ENCODE peak calls at places on chromosomes 11 and 22, in ten cellular contexts. E is CD8-positive, alpha-beta T cell; Y is tibial artery; C is PC-9; J is substantia nigra; N is endodermal cell; Z is neuronal stem cell; K is tibial nerve; D is H1; H is kidney. W is an unnamed sample.

GRCh38 chr11:121790435-121790834 is 325.6 kb downstream of the BLID start:
- DNase-seq in E (no peak), Y (no peak), C (peak; percentile 10), J (no peak), N (no peak), Z (no peak), K (no peak), D (no peak), H (no peak), W (no peak)

GRCh38 chr22:49925525-49926128 is 7.2 kb downstream of the CRELD2 start:
- DNase-seq in E (peak; percentile 85), Y (no peak), C (no peak), J (no peak), N (no peak), Z (no peak), K (no peak), D (no peak), H (peak; percentile 77), W (no peak)

GRCh38 chr11:106288057-106288456 is 210.6 kb downstream of the AASDHPPT start:
- DNase-seq in E (no peak), Y (no peak), C (no peak), J (no peak), N (no peak), Z (no peak), K (no peak), D (no peak), H (no peak), W (no peak)

GRCh38 chr22:16563555-16564520 is 28.8 kb downstream of the CCT8L2 start:
- DNase-seq in E (no peak), Y (no peak), C (no peak), J (no peak), N (no peak), Z (no peak), K (no peak), D (no peak), H (peak; percentile 72), W (peak; percentile 39)

GRCh38 chr11:45083544-45084087 is 62.8 kb upstream of the PRDM11 start:
- DNase-seq in E (no peak), Y (no peak), C (no peak), J (no peak), N (peak; percentile 93), Z (no peak), K (no peak), D (no peak), H (no peak), W (no peak)

GRCh38 chr11:69634590-69634989 is 6.4 kb upstream of the CCND1 start:
- DNase-seq in E (no peak), Y (no peak), C (peak; percentile 13), J (no peak), N (peak; percentile 56), Z (no peak), K (no peak), D (no peak), H (no peak), W (no peak)

GRCh38 chr11:68116126-68116525 is 5.1 kb downstream of the CHKA start:
- DNase-seq in E (no peak), Y (no peak), C (no peak), J (no peak), N (no peak), Z (no peak), K (no peak), D (no peak), H (no peak), W (no peak)

GRCh38 chr22:36764060-36764459 is 11.9 kb downstream of the IFT27 start:
- DNase-seq in E (no peak), Y (no peak), C (no peak), J (no peak), N (no peak), Z (no peak), K (no peak), D (no peak), H (peak; percentile 58), W (no peak)

GRCh38 chr11:61773826-61774225 is 18.6 kb downstream of the TMEM258 start:
- DNase-seq in E (no peak), Y (no peak), C (no peak), J (no peak), N (no peak), Z (no peak), K (no peak), D (no peak), H (no peak), W (no peak)

GRCh38 chr11:61771995-61772455 is 19.6 kb downstream of the MYRF start:
- DNase-seq in E (no peak), Y (no peak), C (no peak), J (no peak), N (peak; percentile 82), Z (no peak), K (no peak), D (no peak), H (no peak), W (no peak)

GRCh38 chr11:61774441-61774840 is 18.0 kb downstream of the TMEM258 start:
- DNase-seq in E (no peak), Y (no peak), C (no peak), J (no peak), N (no peak), Z (no peak), K (no peak), D (no peak), H (no peak), W (no peak)

GRCh38 chr11:61775106-61775505 is 17.3 kb downstream of the TMEM258 start:
- DNase-seq in E (no peak), Y (no peak), C (no peak), J (no peak), N (no peak), Z (no peak), K (no peak), D (no peak), H (no peak), W (no peak)

DNA sequence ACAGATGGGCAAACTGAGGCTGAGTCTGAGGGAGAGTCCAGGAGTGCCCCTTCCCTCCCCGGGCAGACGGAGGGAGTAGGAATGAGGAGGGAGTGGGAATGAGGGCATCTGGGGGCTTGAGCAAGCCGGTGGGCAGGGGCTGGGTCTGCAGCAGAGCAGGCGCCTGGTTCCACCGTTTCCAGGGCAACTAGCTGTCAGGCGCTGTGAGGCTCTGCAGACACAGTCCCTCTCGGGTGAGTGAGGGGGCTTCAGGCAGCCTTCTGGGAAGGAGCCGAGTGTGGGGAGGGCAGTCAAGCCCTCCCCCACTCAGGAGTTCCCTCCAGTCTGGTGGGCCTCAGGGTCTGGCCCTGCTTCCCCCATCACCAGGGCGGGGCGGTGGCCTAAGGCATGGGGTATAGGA is 19.0 kb downstream of the TMEM258 start:
- DNase-seq in E (no peak), Y (no peak), C (no peak), J (no peak), N (no peak), Z (no peak), K (no peak), D (no peak), H (no peak), W (no peak)
- H3K27ac ChIP-seq in E (no peak overlapping the region), Y (no peak overlapping the region), C (no peak overlapping the region), J (peak overlapping the region; percentile 83), N (peak overlapping the region; percentile 22), Z (no peak overlapping the region), K (no peak overlapping the region), D (no peak overlapping the region), H (no peak overlapping the region), W (no peak overlapping the region)

DNA sequence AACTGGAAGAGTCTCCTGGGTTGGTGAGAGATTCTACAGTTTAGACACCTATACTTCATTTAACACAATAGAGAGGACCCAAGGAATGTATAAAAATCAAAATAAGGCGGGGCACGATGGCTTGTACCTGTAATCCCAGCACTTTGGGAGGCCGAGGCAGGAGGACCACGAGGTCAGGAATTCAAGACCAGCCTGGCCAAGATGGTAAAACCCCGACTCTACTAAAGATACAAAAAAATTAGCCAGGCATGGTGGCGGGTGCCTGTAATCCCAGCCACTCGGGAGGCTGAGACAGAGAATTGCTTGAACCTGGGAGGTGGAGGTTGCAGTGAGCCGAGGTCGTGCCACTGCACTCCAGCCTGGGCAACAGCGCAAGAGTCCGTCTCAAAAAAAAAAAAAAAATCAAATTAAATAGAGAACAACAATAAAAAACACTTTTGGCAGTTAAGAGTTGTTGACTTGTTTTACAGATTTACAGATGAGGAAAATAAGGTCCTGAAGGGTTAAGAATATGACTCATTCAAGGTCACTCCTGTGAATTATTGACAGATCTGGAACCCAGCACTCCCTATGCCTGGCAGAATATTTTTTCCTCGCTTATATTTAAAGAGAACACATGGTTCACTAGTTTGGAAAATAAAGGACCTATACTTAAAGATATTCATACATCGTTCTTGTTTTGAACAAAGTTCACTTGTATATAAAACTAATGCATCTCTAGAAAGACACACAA is 5.2 kb downstream of the LGR4 start:
- DNase-seq in E (no peak), Y (no peak), C (no peak), J (no peak), N (no peak), Z (no peak), K (no peak), D (no peak), H (no peak), W (no peak)
- H3K27ac ChIP-seq in E (no peak overlapping the region), Y (no peak overlapping the region), C (peak overlapping the region; percentile 94), J (no peak overlapping the region), N (no peak overlapping the region), Z (no peak overlapping the region), K (peak overlapping the region; percentile 69), D (no peak overlapping the region), H (peak overlapping the region; percentile 84), W (no peak overlapping the region)

GRCh38 chr22:20959578-20960461 is 7.2 kb upstream of the AIFM3 start:
- DNase-seq in E (no peak), Y (no peak), C (no peak), J (no peak), N (no peak), Z (no peak), K (no peak), D (no peak), H (no peak), W (no peak)

GRCh38 chr22:20957118-20957690 is 9.9 kb upstream of the AIFM3 start:
- DNase-seq in E (no peak), Y (no peak), C (no peak), J (no peak), N (peak; percentile 85), Z (no peak), K (no peak), D (no peak), H (peak; percentile 82), W (peak; percentile 60)

GRCh38 chr22:20956258-20957117 is 10.6 kb upstream of the AIFM3 start:
- DNase-seq in E (no peak), Y (no peak), C (peak; percentile 82), J (no peak), N (peak; percentile 89), Z (no peak), K (no peak), D (no peak), H (no peak), W (peak; percentile 50)

GRCh38 chr22:20955548-20955947 is 11.5 kb upstream of the AIFM3 start:
- DNase-seq in E (no peak), Y (no peak), C (no peak), J (no peak), N (no peak), Z (no peak), K (no peak), D (no peak), H (no peak), W (no peak)

DNA sequence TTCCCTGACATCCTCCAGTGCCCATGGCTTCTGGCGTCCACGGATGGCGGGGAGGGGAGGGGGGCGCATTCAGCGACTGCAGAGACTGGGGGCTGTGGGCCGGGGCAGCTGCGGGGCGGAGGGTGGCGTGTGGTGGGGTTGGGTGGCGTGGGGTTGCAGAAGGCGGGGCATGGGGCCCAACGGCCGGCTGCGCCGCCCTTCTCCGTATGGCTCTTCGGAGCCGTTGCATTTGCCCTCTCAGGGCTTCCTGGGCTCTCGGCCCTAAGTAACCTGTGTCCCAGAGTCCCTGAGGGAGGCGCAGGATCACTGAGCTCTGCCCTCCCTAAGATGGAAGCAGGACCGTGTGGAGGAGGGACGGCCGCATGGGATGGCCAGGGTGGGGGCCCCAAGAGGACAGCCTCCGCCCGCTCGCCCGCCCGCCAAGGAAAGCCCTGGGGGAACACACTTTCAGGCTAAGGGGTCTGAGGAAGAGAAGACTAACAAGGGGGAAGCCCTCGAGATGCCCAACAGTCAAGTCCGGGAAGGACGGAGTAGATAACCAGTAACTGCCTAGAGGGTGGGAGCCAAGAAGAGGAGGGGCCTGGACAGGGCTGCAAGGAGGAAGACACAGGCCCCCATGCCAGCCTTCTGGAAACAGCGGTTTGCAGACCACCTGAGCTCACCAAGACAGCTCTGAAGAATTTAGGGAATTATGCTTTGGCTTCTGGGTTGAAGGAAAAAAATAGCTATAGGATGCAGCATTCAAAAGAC is 9.2 kb upstream of the AIFM3 start:
- DNase-seq in E (no peak), Y (no peak), C (peak; percentile 57), J (no peak), N (peak; percentile 80), Z (no peak), K (no peak), D (no peak), H (peak; percentile 76), W (no peak)
- H3K27ac ChIP-seq in E (no peak overlapping the region), Y (no peak overlapping the region), C (peak overlapping the region; percentile 57), J (no peak overlapping the region), N (no peak overlapping the region), Z (no peak overlapping the region), K (no peak overlapping the region), D (no peak overlapping the region), H (no peak overlapping the region), W (no peak overlapping the region)

GRCh38 chr11:9574806-9575530 is 1.5 kb downstream of the WEE1 start:
- DNase-seq in E (no peak), Y (peak; percentile 71), C (peak; percentile 61), J (no peak), N (peak; percentile 76), Z (no peak), K (peak; percentile 20), D (no peak), H (no peak), W (peak; percentile 52)

GRCh38 chr11:9574556-9574805 is 1.0 kb downstream of the WEE1 start:
- DNase-seq in E (peak; percentile 54), Y (no peak), C (no peak), J (no peak), N (peak; percentile 58), Z (no peak), K (no peak), D (no peak), H (peak; percentile 78), W (peak; percentile 66)

GRCh38 chr11:9573775-9574555 is 495 bp downstream of the WEE1 start:
- DNase-seq in E (no peak), Y (peak; percentile 27), C (no peak), J (no peak), N (no peak), Z (no peak), K (no peak), D (no peak), H (peak; percentile 87), W (peak; percentile 30)

GRCh38 chr11:9577032-9577431 is 3.6 kb downstream of the WEE1 start:
- DNase-seq in E (no peak), Y (no peak), C (no peak), J (no peak), N (no peak), Z (no peak), K (no peak), D (no peak), H (no peak), W (no peak)

DNA sequence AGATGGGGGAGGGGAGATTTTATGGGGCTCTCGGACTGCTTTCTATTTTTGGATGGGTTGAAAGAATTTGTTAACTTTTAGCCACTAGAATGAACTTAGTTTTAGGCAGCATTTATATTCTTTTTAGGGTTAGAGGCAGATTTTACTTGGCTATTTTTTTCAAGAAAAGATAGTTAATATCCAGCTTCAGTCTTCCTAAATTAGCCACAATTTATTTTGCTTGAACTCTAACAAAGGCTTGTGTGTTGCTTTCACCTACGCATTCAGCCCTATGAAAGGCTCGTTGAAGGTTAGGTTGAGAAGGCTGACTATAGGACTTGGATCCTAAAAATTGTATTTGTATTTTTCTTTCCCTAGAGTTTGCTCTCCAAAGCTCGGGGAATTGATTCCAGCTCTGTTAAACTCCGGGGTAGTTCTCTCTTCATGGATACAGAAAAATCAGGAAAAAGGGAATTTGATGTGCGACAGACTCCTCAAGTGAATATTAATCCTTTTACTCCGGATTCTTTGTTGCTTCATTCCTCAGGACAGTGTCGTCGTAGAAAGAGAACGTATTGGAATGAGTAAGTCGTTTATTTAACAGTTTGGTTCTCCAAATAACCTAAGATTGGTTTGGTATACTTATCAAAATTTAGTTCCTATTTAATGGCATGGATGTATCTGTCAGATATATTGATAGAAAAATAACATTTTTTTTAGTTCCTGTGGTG is 2.2 kb downstream of the WEE1 start:
- DNase-seq in E (no peak), Y (no peak), C (no peak), J (no peak), N (no peak), Z (no peak), K (no peak), D (no peak), H (no peak), W (no peak)
- H3K27ac ChIP-seq in E (peak overlapping the region; percentile 1), Y (peak overlapping the region; percentile 98), C (peak overlapping the region; percentile 80), J (no peak overlapping the region), N (peak overlapping the region; percentile 18), Z (peak overlapping the region; percentile 30), K (peak overlapping the region; percentile 92), D (peak overlapping the region; percentile 90), H (peak overlapping the region; percentile 83), W (peak overlapping the region; percentile 94)